ENCODE peak calls at places on chromosomes 2 and 18, in five cellular contexts. One of them, this sample, is unnamed.

GRCh38 chr2:109466674-109467575 is 146.8 kb downstream of the SEPTIN10 start:
- DNase-seq in HepG2: no peak
- DNase-seq in K562: no peak
- DNase-seq in HCT116: no peak
- DNase-seq in GM12878: no peak
- DNase-seq in this sample: no peak

GRCh38 chr18:11721720-11722119 is 32.7 kb downstream of the GNAL start:
- DNase-seq in HepG2: no peak
- DNase-seq in GM12878: no peak
- DNase-seq in HCT116: no peak
- DNase-seq in K562: no peak
- DNase-seq in this sample: no peak

GRCh38 chr2:85238607-85239006 is 89.2 kb downstream of the TGOLN2 start:
- DNase-seq in HCT116: no peak
- DNase-seq in HepG2: no peak
- DNase-seq in GM12878: no peak
- DNase-seq in K562: no peak
- DNase-seq in this sample: no peak

GRCh38 chr18:68991281-68991680 is 193.4 kb downstream of the CCDC102B start:
- DNase-seq in HepG2: no peak
- DNase-seq in K562: no peak
- DNase-seq in GM12878: no peak
- DNase-seq in HCT116: no peak
- DNase-seq in this sample: no peak

GRCh38 chr18:72847134-72847533 is 20.7 kb downstream of the NETO1 start:
- DNase-seq in GM12878: no peak
- DNase-seq in HepG2: no peak
- DNase-seq in K562: no peak
- DNase-seq in HCT116: no peak
- DNase-seq in this sample: no peak

GRCh38 chr2:54396107-54396506 is 60.0 kb upstream of the SPTBN1 start:
- DNase-seq in GM12878: no peak
- DNase-seq in HepG2: no peak
- DNase-seq in HCT116: no peak
- DNase-seq in K562: no peak
- DNase-seq in this sample: no peak

GRCh38 chr2:168211664-168212163 is 35.7 kb downstream of the STK39 start:
- DNase-seq in HCT116: no peak
- DNase-seq in GM12878: no peak
- DNase-seq in HepG2: no peak
- DNase-seq in K562: no peak
- DNase-seq in this sample: no peak

GRCh38 chr2:154507186-154507585 is 191.3 kb upstream of the KCNJ3 start:
- DNase-seq in HepG2: no peak
- DNase-seq in K562: no peak
- DNase-seq in HCT116: peak; percentile 8
- DNase-seq in GM12878: no peak
- DNase-seq in this sample: no peak

GRCh38 chr18:47680488-47680887 is 250.0 kb downstream of the SMAD2 start:
- DNase-seq in GM12878: peak; percentile 77
- DNase-seq in HCT116: no peak
- DNase-seq in HepG2: no peak
- DNase-seq in K562: no peak
- DNase-seq in this sample: no peak
- TF ChIP-seq JUND in GM12878: no peak
- TF ChIP-seq JUND in HCT116: no peak
- TF ChIP-seq JUND in HepG2: no peak
- TF ChIP-seq JUND in K562: no peak
- TF ChIP-seq JUND in this sample: no peak

DNA sequence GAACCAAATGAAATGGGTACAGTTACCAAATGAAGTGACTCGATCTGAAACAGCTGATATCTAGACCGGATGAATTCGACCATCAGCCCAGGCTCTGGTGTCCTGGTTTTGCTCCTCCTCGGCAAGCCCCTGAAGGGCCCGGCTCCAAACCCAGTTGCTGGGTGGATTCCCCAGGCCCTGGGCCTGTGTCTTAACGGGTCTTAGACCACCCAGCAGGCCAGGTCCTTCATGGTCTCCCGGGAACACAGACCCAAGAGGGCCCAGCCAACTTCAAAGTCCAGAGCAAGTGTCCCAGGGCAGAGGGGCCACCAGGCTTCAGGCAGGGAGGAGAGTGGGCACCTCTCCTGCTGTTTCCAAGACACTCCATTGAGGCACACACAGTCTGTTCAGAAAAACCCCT is 26.7 kb upstream of the NMUR1 start:
- DNase-seq in HepG2: no peak
- DNase-seq in HCT116: no peak
- DNase-seq in GM12878: no peak
- DNase-seq in K562: no peak
- DNase-seq in this sample: no peak
- TF ChIP-seq JUND in HepG2: no peak
- TF ChIP-seq JUND in HCT116: no peak
- TF ChIP-seq JUND in GM12878: no peak
- TF ChIP-seq JUND in K562: no peak
- TF ChIP-seq JUND in this sample: no peak

GRCh38 chr2:236405357-236405756 is 141.2 kb upstream of the ASB18 start:
- DNase-seq in HCT116: no peak
- DNase-seq in GM12878: no peak
- DNase-seq in HepG2: no peak
- DNase-seq in K562: no peak
- DNase-seq in this sample: no peak

GRCh38 chr2:236403125-236403524 is 138.9 kb upstream of the ASB18 start:
- DNase-seq in HepG2: no peak
- DNase-seq in K562: no peak
- DNase-seq in HCT116: no peak
- DNase-seq in GM12878: no peak
- DNase-seq in this sample: no peak

GRCh38 chr2:236402016-236402784 is 138.0 kb upstream of the ASB18 start:
- DNase-seq in K562: no peak
- DNase-seq in HepG2: no peak
- DNase-seq in HCT116: no peak
- DNase-seq in GM12878: peak; percentile 21
- DNase-seq in this sample: no peak

GRCh38 chr2:236403811-236404210 is 139.6 kb upstream of the ASB18 start:
- DNase-seq in HCT116: no peak
- DNase-seq in HepG2: no peak
- DNase-seq in GM12878: no peak
- DNase-seq in K562: no peak
- DNase-seq in this sample: no peak

DNA sequence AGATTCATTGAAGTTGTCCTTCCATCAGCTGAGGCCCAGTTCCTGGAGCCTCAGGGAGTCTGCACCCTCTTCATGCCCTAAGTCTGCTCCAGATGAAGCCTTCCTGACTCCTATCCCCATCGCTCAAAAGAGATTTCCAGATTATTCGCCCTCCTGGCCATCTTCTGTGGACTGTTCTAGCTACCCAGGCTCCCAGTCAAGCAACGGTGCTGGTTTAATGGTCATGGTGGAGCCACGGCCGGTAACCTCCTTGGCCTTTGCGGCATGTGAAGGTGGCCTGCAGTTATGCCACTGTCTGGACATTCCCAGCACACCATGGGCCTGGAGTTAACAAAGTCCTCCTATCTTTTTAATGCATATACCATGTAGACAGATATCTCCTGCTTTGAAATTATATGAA is 140.1 kb upstream of the ASB18 start:
- DNase-seq in GM12878: no peak
- DNase-seq in HCT116: no peak
- DNase-seq in K562: no peak
- DNase-seq in HepG2: no peak
- DNase-seq in this sample: no peak
- TF ChIP-seq JUND in GM12878: no peak
- TF ChIP-seq JUND in HCT116: no peak
- TF ChIP-seq JUND in K562: no peak
- TF ChIP-seq JUND in HepG2: no peak
- TF ChIP-seq JUND in this sample: no peak

GRCh38 chr2:119481501-119482455 is 42.5 kb downstream of the SCTR start:
- DNase-seq in GM12878: no peak
- DNase-seq in HCT116: no peak
- DNase-seq in HepG2: no peak
- DNase-seq in K562: no peak
- DNase-seq in this sample: no peak
- TF ChIP-seq JUND in GM12878: no peak
- TF ChIP-seq JUND in HCT116: no peak
- TF ChIP-seq JUND in HepG2: no peak
- TF ChIP-seq JUND in K562: no peak
- TF ChIP-seq JUND in this sample: no peak